ENCODE peak calls at places on chromosomes 7 and 10, in six cellular contexts. U is adipocyte, T is lower leg skin, R is skeletal muscle cell, E is heart right ventricle, D is K562. Q is an unnamed sample.

GRCh38 chr10:80356563-80356999 is at the start of the genes DYDC1 and DYDC2:
- DNase-seq in U (peak), T (no peak), R (no peak), E (peak), D (peak), Q (peak)

GRCh38 chr10:5629789-5630436 is 36.5 kb downstream of the ASB13 start:
- DNase-seq in U (peak), T (peak), R (no peak), E (peak), D (peak), Q (peak)

GRCh38 chr7:16001477-16001876 is 315.0 kb upstream of the MEOX2 start:
- DNase-seq in U (no peak), T (no peak), R (no peak), E (no peak), D (no peak), Q (no peak)

GRCh38 chr10:49082767-49083166 is 32.6 kb downstream of the VSTM4 start:
- DNase-seq in U (no peak), T (no peak), R (no peak), E (peak), D (no peak), Q (no peak)

GRCh38 chr10:119079572-119080520 is 771 bp downstream of the EIF3A start:
- DNase-seq in U (peak), T (peak), R (peak), E (peak), D (peak), Q (peak)

GRCh38 chr7:20560325-20561180 is 54.9 kb upstream of the ABCB5 start:
- DNase-seq in U (no peak), T (no peak), R (no peak), E (no peak), D (peak), Q (no peak)

GRCh38 chr7:79953130-79953529 is 181.5 kb upstream of the GNAI1 start:
- DNase-seq in U (no peak), T (no peak), R (no peak), E (no peak), D (no peak), Q (no peak)

GRCh38 chr10:17226891-17227303 is 1.1 kb upstream of the VIM start:
- DNase-seq in U (no peak), T (peak), R (no peak), E (no peak), D (no peak), Q (no peak)

GRCh38 chr7:134866581-134866980 is 87.1 kb downstream of the CALD1 start:
- DNase-seq in U (peak), T (no peak), R (no peak), E (no peak), D (no peak), Q (peak)

GRCh38 chr10:27019827-27020226 is 80.5 kb downstream of the ANKRD26 start:
- DNase-seq in U (no peak), T (no peak), R (no peak), E (no peak), D (peak), Q (peak)

GRCh38 chr10:52442576-52442975 is 128.5 kb downstream of the DKK1 start:
- DNase-seq in U (peak), T (no peak), R (no peak), E (no peak), D (no peak), Q (peak)

GRCh38 chr10:4670737-4671136 is 155.3 kb upstream of the AKR1E2 start:
- DNase-seq in U (no peak), T (no peak), R (no peak), E (no peak), D (no peak), Q (no peak)

GRCh38 chr7:98568891-98569290 is 48.2 kb upstream of the NPTX2 start:
- DNase-seq in U (no peak), T (no peak), R (peak), E (no peak), D (no peak), Q (no peak)

GRCh38 chr10:73997479-73997805 is 474 bp upstream of the VCL start:
- DNase-seq in U (no peak), T (no peak), R (no peak), E (no peak), D (peak), Q (no peak)

GRCh38 chr10:73998623-73999622 is 1.0 kb downstream of the VCL start:
- DNase-seq in U (peak), T (peak), R (peak), E (peak), D (peak), Q (peak)

GRCh38 chr10:73999703-74000102 is 1.8 kb downstream of the VCL start:
- DNase-seq in U (peak), T (no peak), R (peak), E (no peak), D (no peak), Q (peak)

GRCh38 chr10:73997806-73998622 is at the start of gene VCL:
- DNase-seq in U (peak), T (peak), R (peak), E (peak), D (peak), Q (peak)

DNA sequence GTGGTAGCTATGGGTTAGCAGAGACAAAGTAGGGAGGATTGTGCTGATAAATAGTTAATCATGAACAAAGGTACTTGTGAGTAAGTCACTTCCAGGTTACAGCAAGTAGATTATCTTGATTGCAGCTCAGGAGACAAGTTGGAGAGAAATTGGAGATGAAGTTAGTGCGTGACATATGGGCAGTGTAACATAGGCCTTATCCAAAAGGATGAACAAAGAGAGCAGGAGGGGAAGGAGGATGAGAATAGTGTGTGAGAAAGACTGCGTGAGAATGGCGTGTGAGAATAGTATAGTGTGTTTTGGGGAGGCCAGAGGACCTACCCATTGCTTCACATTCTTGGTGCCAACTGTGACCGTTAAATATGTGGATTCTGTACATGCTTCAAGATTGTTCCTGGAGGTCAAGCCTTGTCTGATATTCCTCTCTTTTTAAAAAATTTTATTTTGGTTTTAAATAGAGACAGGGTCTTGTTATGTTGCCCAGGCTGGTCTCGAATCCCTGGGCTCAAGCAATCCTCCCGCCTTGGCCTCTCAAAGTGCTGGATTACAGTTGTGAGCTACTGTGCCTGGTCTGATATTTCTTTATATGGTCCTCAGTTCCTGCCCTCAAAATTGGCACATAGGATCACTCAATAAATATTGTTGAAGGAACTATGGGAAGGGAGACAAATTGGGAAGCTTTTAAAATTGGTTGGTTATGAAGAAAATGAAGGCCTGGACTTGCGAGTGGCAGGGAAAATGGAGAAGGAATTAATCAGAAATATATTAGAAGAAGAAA is 3.2 kb downstream of the VCL start:
- DNase-seq in U (no peak), T (no peak), R (no peak), E (no peak), D (no peak), Q (no peak)
- H3K4me3 ChIP-seq in U (peak), T (no peak), R (no peak), E (peak), D (peak), Q (peak)

DNA sequence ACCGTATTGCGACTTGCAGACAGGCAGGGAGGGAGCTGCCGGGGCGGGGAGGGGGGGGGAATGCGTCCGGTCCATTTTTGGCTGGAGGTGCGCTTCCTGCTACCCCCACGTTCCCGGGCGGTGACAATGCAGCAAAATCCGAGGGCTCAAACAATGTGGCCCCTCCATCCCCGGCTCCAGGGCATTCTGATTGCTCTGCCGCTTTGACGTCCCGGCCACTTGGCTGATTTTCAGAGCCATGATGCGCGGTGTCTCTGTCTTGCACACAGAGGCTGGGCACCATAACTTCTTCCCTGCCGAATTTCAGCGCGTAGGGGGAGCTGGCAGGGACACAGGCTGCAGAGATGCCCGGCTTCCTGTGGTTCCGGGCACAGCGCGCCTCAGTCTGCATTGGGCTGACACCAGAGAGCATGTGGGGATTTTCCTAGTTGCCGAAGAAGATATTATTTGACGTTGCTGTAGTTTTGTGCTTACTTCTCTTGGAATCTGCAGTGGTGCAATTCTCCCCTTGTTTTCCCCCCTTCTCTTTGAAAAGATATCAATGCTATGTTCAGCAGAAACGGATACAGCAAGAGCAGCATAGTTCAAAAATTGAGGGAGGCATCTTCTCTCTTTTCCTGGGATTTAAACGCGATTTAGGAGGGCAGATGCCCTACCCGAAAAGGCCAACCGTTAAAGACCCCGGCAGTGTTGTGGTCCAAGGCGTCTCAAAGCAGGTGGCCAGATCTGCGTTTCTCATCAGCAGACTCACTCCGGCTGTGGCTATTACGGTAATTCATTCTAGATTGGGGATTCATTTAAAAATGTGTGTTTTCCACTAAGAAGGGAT is 1.4 kb downstream of the HECW1 start:
- DNase-seq in U (peak), T (no peak), R (no peak), E (no peak), D (no peak), Q (no peak)
- H3K4me3 ChIP-seq in U (peak), T (no peak), R (peak), E (peak), D (peak), Q (peak)

GRCh38 chr10:99522511-99523250 is 10.1 kb upstream of the NKX2-3 start:
- DNase-seq in U (no peak), T (no peak), R (no peak), E (no peak), D (no peak), Q (no peak)
- H3K4me3 ChIP-seq in U (no peak), T (no peak), R (no peak), E (no peak), D (no peak), Q (no peak)

DNA sequence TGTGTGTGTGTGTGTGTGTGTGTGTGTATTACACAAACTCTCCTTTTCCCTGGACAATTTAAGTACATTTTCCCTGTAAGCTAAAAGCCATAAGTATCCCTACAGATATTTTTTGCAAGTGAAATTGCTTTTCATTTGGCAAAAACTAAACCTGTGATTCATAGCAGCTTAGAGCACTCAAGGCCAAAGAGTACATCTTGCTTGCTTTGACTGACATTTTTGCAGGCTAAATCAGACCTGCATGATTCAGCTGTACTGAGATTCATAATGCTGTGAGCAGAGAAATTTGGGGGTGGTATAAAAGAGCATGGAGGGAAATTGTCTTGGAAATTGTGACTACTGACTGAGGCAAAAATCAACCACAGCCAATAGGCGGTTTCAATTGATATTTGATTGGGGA is 500.4 kb downstream of the GFRA1 start:
- DNase-seq in U (peak), T (no peak), R (peak), E (no peak), D (no peak), Q (peak)
- H3K4me3 ChIP-seq in U (peak), T (no peak), R (no peak), E (no peak), D (no peak), Q (no peak)

DNA sequence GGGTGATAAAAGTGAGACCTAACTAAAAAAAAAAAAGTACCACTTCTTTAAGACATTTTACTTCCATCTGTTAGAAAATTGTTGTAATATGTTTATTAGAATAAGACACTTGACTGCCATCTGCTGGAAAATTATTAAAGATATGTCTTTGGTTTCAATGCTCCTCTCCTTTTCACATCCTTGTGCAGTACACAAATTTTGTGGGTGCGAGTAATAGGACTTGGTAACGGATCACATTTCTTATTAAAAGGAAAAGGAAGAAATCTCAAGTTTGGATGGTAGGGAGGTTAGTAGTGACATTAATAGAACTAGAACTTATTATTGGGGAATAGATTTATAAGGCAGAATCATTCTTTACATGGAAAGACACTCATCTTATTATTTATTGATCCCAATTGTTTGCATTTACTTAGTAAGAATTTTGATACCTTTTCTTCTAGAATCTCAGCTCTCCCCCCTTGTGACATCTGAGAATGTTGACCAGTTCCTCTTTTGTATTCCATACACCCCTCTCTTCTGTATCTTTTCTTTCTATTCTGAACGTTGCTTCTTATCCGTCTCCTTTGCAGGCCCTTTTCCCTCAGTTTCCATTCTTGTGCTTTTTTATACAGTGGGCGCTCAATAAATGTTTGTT is 43.0 kb upstream of the RPA3 start:
- DNase-seq in U (peak), T (no peak), R (no peak), E (no peak), D (peak), Q (peak)
- H3K4me3 ChIP-seq in U (peak), T (peak), R (peak), E (peak), D (no peak), Q (no peak)

DNA sequence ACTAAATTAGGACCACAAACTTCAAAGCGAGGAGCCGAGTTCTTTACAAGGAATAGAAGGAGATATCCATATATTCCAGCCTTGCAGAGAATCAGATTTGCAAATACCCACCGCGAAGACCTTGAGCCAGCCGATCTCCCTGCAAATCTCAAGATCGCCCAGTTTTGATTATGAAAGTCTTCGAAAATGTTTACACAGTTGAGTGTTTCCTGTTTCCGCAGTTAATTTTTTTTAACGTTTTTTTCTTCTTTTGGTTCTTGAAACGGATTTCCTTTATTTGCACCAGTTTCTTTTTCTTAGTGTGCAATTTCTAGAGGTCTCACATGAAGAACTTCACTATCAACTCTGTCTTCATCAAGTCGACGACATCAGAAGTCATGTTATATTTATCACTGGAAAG is 12.1 kb upstream of the SPAG6 start:
- DNase-seq in U (no peak), T (no peak), R (no peak), E (no peak), D (no peak), Q (no peak)
- H3K4me3 ChIP-seq in U (no peak), T (no peak), R (no peak), E (no peak), D (no peak), Q (no peak)

GRCh38 chr10:24847476-24847875 is 104.9 kb downstream of the PRTFDC1 start:
- DNase-seq in U (no peak), T (no peak), R (no peak), E (no peak), D (no peak), Q (no peak)
- H3K4me3 ChIP-seq in U (no peak), T (no peak), R (no peak), E (no peak), D (no peak), Q (no peak)

Q was measured in choroid plexus epithelial cell.